ENCODE peak calls at places on chromosomes 1 and 21, in ten cellular contexts. W is IMR-90, A is ovary, M is heart left ventricle, N is body of pancreas, V is HCT116, U is upper lobe of left lung, X is vagina, Y is uterus, Q is transverse colon. P is an unnamed sample.

GRCh38 chr1:222557148-222557547 is 9.2 kb upstream of the HHIPL2 start:
- DNase-seq in W (peak; percentile 40), A (no peak), M (no peak), N (no peak), V (no peak), U (no peak), X (no peak), Y (no peak), Q (no peak), P (no peak)

GRCh38 chr1:20376880-20377494 is 86.3 kb downstream of the VWA5B1 start:
- DNase-seq in W (peak; percentile 35), A (peak; percentile 43), M (no peak), N (peak; percentile 37), V (peak; percentile 21), U (no peak), X (no peak), Y (peak; percentile 34), Q (peak; percentile 63), P (peak; percentile 79)

GRCh38 chr1:29786791-29787732 is 550.7 kb downstream of the PTPRU start:
- DNase-seq in W (no peak), A (no peak), M (no peak), N (no peak), V (no peak), U (no peak), X (peak; percentile 47), Y (no peak), Q (no peak), P (peak; percentile 61)

GRCh38 chr21:43274022-43274945 is 105.5 kb downstream of the CRYAA start:
- DNase-seq in W (no peak), A (no peak), M (no peak), N (no peak), V (no peak), U (peak; percentile 48), X (no peak), Y (no peak), Q (no peak), P (peak; percentile 63)

GRCh38 chr1:114559356-114559755 is 22.1 kb downstream of the BCAS2 start:
- DNase-seq in W (no peak), A (no peak), M (no peak), N (no peak), V (no peak), U (no peak), X (no peak), Y (no peak), Q (no peak), P (no peak)

GRCh38 chr1:229572286-229572685 is 13.8 kb upstream of the ABCB10 start:
- DNase-seq in W (no peak), A (no peak), M (no peak), N (no peak), V (no peak), U (no peak), X (no peak), Y (no peak), Q (no peak), P (no peak)

GRCh38 chr1:18107671-18108312 is at the start of gene IGSF21:
- DNase-seq in W (no peak), A (no peak), M (no peak), N (no peak), V (no peak), U (peak; percentile 79), X (no peak), Y (no peak), Q (no peak), P (no peak)

GRCh38 chr21:36910581-36911307 is 55.7 kb downstream of the HLCS start:
- DNase-seq in W (peak; percentile 81), A (no peak), M (no peak), N (no peak), V (no peak), U (peak; percentile 44), X (no peak), Y (no peak), Q (no peak), P (no peak)

GRCh38 chr1:83932281-83932680 is 66.7 kb downstream of the TTLL7 start:
- DNase-seq in W (no peak), A (no peak), M (no peak), N (no peak), V (no peak), U (no peak), X (no peak), Y (no peak), Q (no peak), P (no peak)

GRCh38 chr1:228009828-228010775 is 3.3 kb downstream of the WNT3A start:
- DNase-seq in W (no peak), A (no peak), M (no peak), N (no peak), V (no peak), U (no peak), X (no peak), Y (peak; percentile 6), Q (no peak), P (peak; percentile 67)

GRCh38 chr1:169624887-169625286 is 5.0 kb downstream of the SELP start:
- DNase-seq in W (no peak), A (no peak), M (no peak), N (no peak), V (no peak), U (no peak), X (no peak), Y (no peak), Q (no peak), P (no peak)

GRCh38 chr1:53362851-53363642 is 35.2 kb upstream of the LRP8 start:
- DNase-seq in W (no peak), A (no peak), M (peak; percentile 2), N (peak; percentile 4), V (no peak), U (no peak), X (no peak), Y (peak; percentile 7), Q (no peak), P (peak; percentile 51)

GRCh38 chr1:180964609-180965008 is 51.9 kb downstream of the KIAA1614 start:
- DNase-seq in W (no peak), A (no peak), M (no peak), N (no peak), V (no peak), U (no peak), X (no peak), Y (no peak), Q (no peak), P (no peak)

GRCh38 chr1:86183711-86184252 is 27.2 kb upstream of the COL24A1 start:
- DNase-seq in W (peak; percentile 47), A (no peak), M (no peak), N (no peak), V (no peak), U (no peak), X (no peak), Y (no peak), Q (no peak), P (no peak)

GRCh38 chr1:42756956-42757891 is 9.6 kb downstream of the P3H1 start:
- DNase-seq in W (peak; percentile 72), A (no peak), M (no peak), N (no peak), V (peak; percentile 55), U (no peak), X (no peak), Y (no peak), Q (no peak), P (no peak)

GRCh38 chr1:41827991-41828570 is 90.6 kb downstream of the HIVEP3 start:
- DNase-seq in W (no peak), A (no peak), M (no peak), N (no peak), V (no peak), U (no peak), X (no peak), Y (no peak), Q (no peak), P (no peak)

GRCh38 chr1:2372551-2373490 is 18.5 kb downstream of the MORN1 start:
- DNase-seq in W (no peak), A (peak; percentile 11), M (no peak), N (peak; percentile 10), V (no peak), U (peak; percentile 71), X (no peak), Y (no peak), Q (peak; percentile 4), P (peak; percentile 53)

GRCh38 chr1:16174886-16175598 is 19.2 kb upstream of the EPHA2 start:
- DNase-seq in W (no peak), A (no peak), M (no peak), N (no peak), V (no peak), U (no peak), X (no peak), Y (no peak), Q (no peak), P (no peak)

GRCh38 chr1:56780832-56781231 is 38.4 kb downstream of the FYB2 start:
- DNase-seq in W (no peak), A (no peak), M (no peak), N (no peak), V (no peak), U (no peak), X (no peak), Y (no peak), Q (no peak), P (no peak)
- TF ChIP-seq POLR2A in W (no peak), A (no peak), M (no peak), N (no peak), V (no peak), U (no peak), X (no peak), Y (no peak), Q (no peak), P (no peak)

DNA sequence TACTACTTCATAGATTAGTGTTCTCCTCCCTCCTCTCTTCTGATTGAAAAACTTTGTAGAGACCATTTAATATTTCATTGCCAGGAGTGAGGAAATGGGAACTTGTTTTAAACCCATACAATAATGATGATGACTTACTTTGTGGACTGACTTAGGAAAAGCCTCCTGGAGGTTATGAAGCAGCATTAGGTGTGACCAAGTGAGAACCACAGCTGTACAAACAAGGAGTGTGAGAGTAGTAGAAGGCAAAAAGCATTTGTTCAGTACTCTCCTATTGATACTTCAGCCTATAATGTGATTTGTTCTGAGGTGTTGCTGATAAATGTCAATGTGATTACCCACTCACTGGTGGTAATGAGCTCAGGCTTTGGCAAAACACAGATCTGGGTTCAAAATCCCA is 8.4 kb downstream of the TIPRL start:
- DNase-seq in W (no peak), A (no peak), M (no peak), N (no peak), V (no peak), U (no peak), X (no peak), Y (no peak), Q (no peak), P (no peak)
- H3K36me3 ChIP-seq in W (peaks cover 9% of the 10 kb centered on the region), A (no peaks in the 10 kb centered on the region), M (peaks cover 76% of the 10 kb centered on the region), N (peaks cover 3% of the 10 kb centered on the region), V (no peaks in the 10 kb centered on the region), U (peaks cover 5% of the 10 kb centered on the region), X (peaks cover 24% of the 10 kb centered on the region), Y (no peaks in the 10 kb centered on the region), Q (peaks cover 9% of the 10 kb centered on the region), P (peaks cover 86% of the 10 kb centered on the region)

GRCh38 chr1:153805042-153805745 is 30.0 kb downstream of the SLC27A3 start:
- DNase-seq in W (peak; percentile 92), A (no peak), M (peak; percentile 67), N (peak; percentile 34), V (peak; percentile 78), U (no peak), X (no peak), Y (no peak), Q (peak; percentile 68), P (peak; percentile 83)
- TF ChIP-seq POLR2A in W (no peak), A (no peak), M (no peak), N (no peak), V (no peak), U (peak; percentile 28), X (no peak), Y (no peak), Q (peak; percentile 15), P (no peak)

DNA sequence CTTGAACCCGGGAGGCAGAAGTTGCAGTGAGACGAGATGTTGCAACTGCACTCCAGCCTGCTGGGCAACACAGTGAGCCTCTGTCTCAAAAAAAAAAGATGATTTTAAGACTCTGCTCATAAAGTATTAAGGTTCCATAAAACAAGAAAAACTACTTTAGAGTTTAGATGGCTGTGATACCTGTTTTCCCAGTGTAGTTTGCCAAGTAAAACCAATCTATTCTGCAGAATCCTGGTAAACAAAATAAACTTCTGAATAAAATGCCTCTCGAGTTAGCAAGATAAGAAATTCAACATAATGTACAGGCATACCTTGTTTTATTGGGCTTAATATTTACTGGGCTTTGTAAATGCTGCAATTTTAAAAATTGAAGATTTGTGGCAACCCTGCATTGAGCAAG is 30.8 kb downstream of the LTN1 start:
- DNase-seq in W (no peak), A (no peak), M (no peak), N (no peak), V (no peak), U (no peak), X (no peak), Y (no peak), Q (no peak), P (no peak)
- H3K36me3 ChIP-seq in W (peaks cover 8% of the 10 kb centered on the region), A (no peaks in the 10 kb centered on the region), M (peaks cover 100% of the 10 kb centered on the region), N (peaks cover 24% of the 10 kb centered on the region), V (peaks cover 27% of the 10 kb centered on the region), U (peaks cover 25% of the 10 kb centered on the region), X (peaks cover 61% of the 10 kb centered on the region), Y (no peaks in the 10 kb centered on the region), Q (peaks cover 73% of the 10 kb centered on the region), P (peaks cover 29% of the 10 kb centered on the region)